ENCODE peak calls at places on chromosomes 5 and 9, in seven cellular contexts. V is CD4-positive, alpha-beta T cell; C is cardiac muscle cell; I is vagina; W is pancreas; Z is naive thymus-derived CD4-positive, alpha-beta T cell; S is left ventricle myocardium inferior. D is an unnamed sample.

GRCh38 chr5:56950626-56951130 is 1.2 kb downstream of the MIER3 start:
- DNase-seq in I (no peak), Z (peak), V (peak), W (peak), S (peak), C (peak), D (peak)

GRCh38 chr5:124342586-124342985 is 403.9 kb downstream of the ZNF608 start:
- DNase-seq in C (peak), S (no peak), W (no peak), V (no peak), I (no peak), Z (no peak), D (no peak)

GRCh38 chr9:27086818-27087680 is 22.0 kb upstream of the TEK start:
- DNase-seq in S (no peak), V (no peak), W (no peak), Z (no peak), I (no peak), C (peak), D (no peak)

GRCh38 chr9:16461851-16462250 is 408.6 kb downstream of the BNC2 start:
- DNase-seq in Z (no peak), I (no peak), V (no peak), C (no peak), W (no peak), S (no peak), D (no peak)

GRCh38 chr5:154465169-154465568 is 12.9 kb downstream of the HAND1 start:
- DNase-seq in V (no peak), W (no peak), S (no peak), Z (no peak), C (peak), I (no peak), D (no peak)

GRCh38 chr9:121636411-121636865 is 15.0 kb upstream of the DAB2IP start:
- DNase-seq in W (no peak), S (no peak), C (peak), V (no peak), I (no peak), Z (no peak), D (no peak)

GRCh38 chr9:78669591-78669990 is 372.7 kb downstream of the PSAT1 start:
- DNase-seq in S (no peak), W (no peak), I (no peak), Z (no peak), V (no peak), C (no peak), D (no peak)

GRCh38 chr9:68507098-68507795 is 33.4 kb downstream of the TMEM252 start:
- DNase-seq in Z (no peak), I (no peak), C (peak), V (no peak), S (no peak), W (no peak), D (no peak)

GRCh38 chr5:145978171-145978570 is 41.8 kb downstream of the SH3RF2 start:
- DNase-seq in Z (no peak), I (no peak), W (no peak), V (no peak), S (no peak), C (no peak), D (no peak)

GRCh38 chr5:145978672-145979071 is 42.3 kb downstream of the SH3RF2 start:
- DNase-seq in W (no peak), I (no peak), V (no peak), C (peak), Z (no peak), S (no peak), D (no peak)

GRCh38 chr5:145980718-145981117 is 44.3 kb downstream of the SH3RF2 start:
- DNase-seq in C (no peak), S (no peak), Z (no peak), W (no peak), I (no peak), V (no peak), D (no peak)

GRCh38 chr5:145980257-145980656 is 43.9 kb downstream of the SH3RF2 start:
- DNase-seq in I (no peak), V (no peak), W (no peak), Z (no peak), S (no peak), C (no peak), D (no peak)

DNA sequence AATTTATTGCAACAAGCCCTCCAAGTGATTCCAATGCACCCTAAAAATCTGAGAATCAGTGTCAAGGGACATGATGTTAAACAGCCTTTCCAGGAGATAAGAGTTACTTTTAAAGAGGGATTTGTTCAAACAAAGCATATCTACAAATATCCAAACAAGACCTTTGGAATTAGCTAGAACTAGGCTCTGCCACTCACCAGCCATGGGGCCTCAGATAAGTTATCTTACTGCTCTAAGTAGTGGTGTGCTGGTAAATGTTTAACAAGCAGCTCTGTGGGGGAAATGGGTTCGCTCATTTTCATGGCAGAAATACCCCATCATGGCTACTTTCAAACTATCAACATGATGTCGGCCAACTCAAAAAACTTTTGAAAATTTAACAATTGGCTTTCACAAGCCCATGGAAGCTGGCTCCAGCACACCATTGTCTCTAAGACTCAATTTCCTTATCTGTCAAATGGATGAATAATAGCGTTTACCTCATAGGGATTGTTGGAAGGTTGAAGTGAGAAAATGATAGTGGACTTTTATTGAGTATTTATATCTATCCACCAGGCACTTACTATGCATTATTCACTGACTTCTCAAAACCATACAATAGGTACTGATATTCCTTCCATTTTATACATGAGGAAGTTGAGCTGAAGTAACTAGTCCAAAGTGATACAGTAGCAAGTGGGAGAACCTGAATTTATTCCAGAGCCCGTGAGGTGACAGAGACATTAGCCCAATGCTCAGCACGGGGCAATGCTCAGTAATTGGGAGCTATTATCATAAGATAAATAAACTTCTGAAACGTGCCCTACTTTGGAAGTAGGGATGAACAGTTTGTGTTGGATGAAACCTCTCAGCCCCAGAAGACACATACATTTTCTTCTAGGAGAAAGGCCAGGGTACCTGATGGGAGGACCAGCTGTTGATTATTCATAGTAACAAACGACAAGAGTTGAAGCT is 43.2 kb downstream of the SH3RF2 start:
- DNase-seq in Z (no peak), C (peak), W (no peak), S (no peak), I (no peak), V (no peak), D (no peak)
- H3K27ac ChIP-seq in Z (no peak), C (peak), W (peak), S (peak), I (no peak), V (no peak), D (peak)

DNA sequence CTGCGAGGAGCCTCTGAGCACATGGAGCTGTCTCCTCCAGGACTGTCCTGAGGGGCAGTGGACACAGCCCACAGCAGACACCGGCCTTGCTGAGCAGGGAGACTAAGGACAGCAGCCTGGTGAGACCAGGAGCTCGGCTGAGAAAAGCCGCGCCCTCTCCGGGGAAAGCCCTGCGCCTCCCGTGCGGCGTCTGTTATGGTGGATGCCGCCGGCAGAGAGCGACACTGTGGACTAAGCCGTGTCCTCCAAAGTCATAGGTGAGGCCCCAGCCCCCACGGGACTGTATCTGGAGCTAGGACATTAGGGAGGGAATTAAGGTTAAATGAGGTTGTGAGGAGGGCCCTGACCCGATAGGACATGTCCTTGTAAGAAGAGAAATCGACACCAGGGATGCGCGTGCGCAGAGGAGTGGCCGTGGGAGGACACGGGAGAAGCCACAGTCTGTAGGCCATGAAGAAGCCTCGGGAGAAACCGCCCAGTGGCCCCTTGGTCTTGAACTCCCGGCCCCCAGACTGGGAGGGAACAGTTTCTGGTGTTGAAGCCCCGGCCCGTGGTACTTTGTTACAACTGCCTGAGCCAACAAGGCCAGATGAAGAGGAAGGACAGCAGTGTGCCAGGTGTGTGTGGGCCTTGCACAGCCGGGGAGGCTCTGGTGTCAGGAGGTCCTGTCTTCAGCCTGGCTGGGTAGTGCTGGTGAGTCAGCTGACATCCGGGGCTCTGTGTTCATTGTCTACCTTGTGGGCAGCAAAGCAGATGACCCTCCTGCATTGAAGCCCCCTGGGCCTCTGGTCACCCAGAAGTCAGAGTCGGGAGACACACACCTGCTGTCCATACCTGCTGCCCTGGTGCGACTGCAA is 22.1 kb downstream of the MRPL36 start:
- DNase-seq in Z (no peak), V (no peak), I (no peak), W (no peak), S (no peak), C (no peak), D (no peak)
- H3K27ac ChIP-seq in Z (no peak), V (no peak), I (no peak), W (no peak), S (no peak), C (no peak), D (no peak)

DNA sequence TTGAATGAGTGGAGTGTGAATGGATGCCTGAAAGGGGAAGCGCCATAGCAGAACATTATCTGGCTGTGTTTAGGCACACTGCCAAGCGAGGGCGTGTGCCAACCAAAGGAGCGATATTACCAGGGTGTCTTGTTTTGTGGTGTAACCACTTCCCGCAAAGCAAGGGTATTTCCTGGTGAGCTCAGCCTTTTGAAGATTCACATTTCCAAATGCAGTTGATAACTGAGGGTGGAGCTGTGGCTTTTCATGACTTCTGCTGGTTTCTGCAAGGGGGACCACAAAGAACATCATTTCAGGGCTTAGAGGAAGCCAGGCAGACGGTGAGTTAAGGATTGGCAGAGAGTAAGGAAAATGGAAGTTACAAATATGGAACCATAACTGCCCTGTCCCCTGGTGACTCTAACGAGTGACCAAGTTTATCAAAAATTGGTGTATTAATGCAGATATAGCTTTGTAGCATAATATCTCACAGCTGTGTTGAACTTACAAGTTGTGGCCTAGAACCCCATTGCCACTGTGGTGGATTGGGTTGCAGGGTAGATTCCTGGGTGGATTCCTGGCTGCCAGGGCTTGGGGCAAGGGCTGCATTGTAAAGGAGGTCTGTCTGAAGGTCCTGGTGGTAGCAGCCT is 71.4 kb downstream of the RALGPS1 start:
- DNase-seq in C (peak), W (no peak), Z (peak), V (peak), I (no peak), S (peak), D (no peak)
- H3K27ac ChIP-seq in C (no peak), W (no peak), Z (no peak), V (no peak), I (no peak), S (peak), D (no peak)

DNA sequence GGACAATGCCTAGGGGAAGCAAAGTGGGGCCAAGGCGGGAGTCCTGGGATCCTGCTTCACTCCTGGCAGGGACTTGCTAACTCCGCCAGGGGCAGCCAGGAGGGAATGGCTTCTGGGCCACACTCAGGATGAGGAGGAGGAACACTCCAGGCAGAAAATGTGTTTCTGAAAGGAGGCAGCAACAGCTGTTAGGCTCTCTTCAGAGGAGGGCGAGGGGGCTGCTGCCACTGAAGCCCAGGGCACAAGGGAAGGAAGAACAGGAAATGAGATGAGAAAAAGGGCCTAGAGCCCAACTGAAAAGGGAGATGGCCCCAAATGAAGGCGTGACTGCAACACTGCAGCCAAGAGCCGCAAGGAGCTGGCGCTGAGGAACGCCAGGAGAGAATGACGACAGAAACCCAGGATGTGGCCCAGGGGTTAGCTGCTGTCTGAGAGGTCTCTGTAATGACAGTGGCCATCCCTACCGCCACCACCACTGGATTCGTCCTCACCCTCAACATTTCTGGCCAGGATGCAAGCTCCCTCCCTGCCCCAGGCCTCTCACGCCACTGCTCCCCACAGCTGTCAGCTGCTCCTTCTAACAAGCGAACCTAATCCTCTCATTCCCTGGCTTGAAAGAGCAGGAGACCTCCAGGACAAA is 15.8 kb downstream of the PSMB7 start:
- DNase-seq in W (no peak), V (no peak), C (peak), S (peak), Z (no peak), I (no peak), D (no peak)
- H3K27ac ChIP-seq in W (no peak), V (no peak), C (peak), S (peak), Z (no peak), I (peak), D (no peak)

DNA sequence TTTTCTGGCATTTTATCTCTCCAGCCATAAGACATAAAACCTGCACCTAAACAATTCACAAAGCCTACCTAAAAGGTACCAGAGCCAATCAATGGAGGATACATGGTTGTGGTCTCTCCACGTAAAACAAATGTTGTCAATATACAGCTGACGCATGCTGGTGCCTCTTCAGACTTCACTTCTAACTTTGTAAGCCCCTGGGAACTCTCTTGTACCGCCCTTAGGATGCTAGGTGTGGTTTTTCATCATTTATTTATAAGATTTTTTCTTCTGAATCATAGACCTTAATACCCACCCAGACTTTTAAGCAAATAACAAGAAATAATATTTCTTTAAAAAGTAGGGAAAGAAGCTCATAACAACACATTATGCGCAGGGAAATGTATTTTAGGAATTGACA is 33.1 kb downstream of the SSBP2 start:
- DNase-seq in Z (no peak), V (no peak), S (no peak), W (no peak), I (no peak), C (no peak), D (no peak)
- H3K27ac ChIP-seq in Z (no peak), V (no peak), S (no peak), W (no peak), I (no peak), C (peak), D (no peak)

GRCh38 chr5:111513175-111513520 is 813 bp upstream of the STARD4 start:
- DNase-seq in S (no peak), I (no peak), Z (no peak), C (no peak), W (no peak), V (no peak), D (no peak)
- H3K27ac ChIP-seq in S (peak), I (peak), Z (peak), C (peak), W (peak), V (peak), D (peak)